ENCODE peak calls at places on chromosomes 3 and 15, in ten cellular contexts. G is esophagus squamous epithelium, F is breast epithelium, E is hepatocyte, S is stomach, T is GM23338, W is sigmoid colon, C is cardiac muscle cell, M is pancreas, H is AG04450. I is an unnamed sample.

GRCh38 chr3:139323146-139323545 is 20.7 kb upstream of the MRPS22 start:
- DNase-seq in G (no peak), T (no peak), H (no peak), F (no peak), E (no peak), C (no peak), S (no peak), W (no peak), M (no peak), I (no peak)

GRCh38 chr15:68292157-68292781 is 14.7 kb downstream of the FEM1B start:
- DNase-seq in G (no peak), S (no peak), C (no peak), F (no peak), T (no peak), E (no peak), M (no peak), W (no peak), H (no peak), I (no peak)

GRCh38 chr3:150149651-150150051 is 179.0 kb upstream of the PFN2 start:
- DNase-seq in T (no peak), H (peak), E (peak), F (no peak), M (no peak), S (no peak), W (no peak), C (peak), G (no peak), I (no peak)

GRCh38 chr3:65338571-65338970 is 650.8 kb upstream of the ADAMTS9 start:
- DNase-seq in W (no peak), E (no peak), S (no peak), F (no peak), C (no peak), M (no peak), H (no peak), G (no peak), T (no peak), I (no peak)

GRCh38 chr15:74394090-74394846 is 26.8 kb upstream of the CYP11A1 start:
- DNase-seq in C (no peak), M (no peak), F (no peak), W (no peak), T (no peak), S (no peak), H (no peak), E (no peak), G (no peak), I (no peak)

GRCh38 chr3:50624634-50625033 is 7.7 kb downstream of the MAPKAPK3 start:
- DNase-seq in W (no peak), S (no peak), E (no peak), T (peak), F (no peak), C (no peak), H (no peak), M (no peak), G (no peak), I (no peak)

GRCh38 chr3:41580274-41580959 is 381.1 kb downstream of the CTNNB1 start:
- DNase-seq in T (peak), C (no peak), W (no peak), S (no peak), H (no peak), E (no peak), M (no peak), F (no peak), G (no peak), I (no peak)

GRCh38 chr3:27025718-27026117 is 343.5 kb downstream of the NEK10 start:
- DNase-seq in C (no peak), S (no peak), H (no peak), F (no peak), M (no peak), T (peak), E (no peak), W (no peak), G (no peak), I (no peak)

GRCh38 chr15:63575312-63575711 is 21.9 kb upstream of the FBXL22 start:
- DNase-seq in F (no peak), T (no peak), G (no peak), E (no peak), M (no peak), C (no peak), W (no peak), S (no peak), H (no peak), I (no peak)

GRCh38 chr3:111729087-111729846 is 129.8 kb upstream of the PHLDB2 start:
- DNase-seq in H (no peak), G (no peak), C (peak), M (no peak), W (peak), T (no peak), E (no peak), F (no peak), S (peak), I (no peak)

GRCh38 chr3:156148946-156149348 is 28.6 kb downstream of the KCNAB1 start:
- DNase-seq in E (no peak), S (no peak), W (no peak), H (no peak), F (no peak), T (no peak), M (no peak), C (peak), G (no peak), I (no peak)

GRCh38 chr15:31352911-31353811 is 26.5 kb downstream of the KLF13 start:
- DNase-seq in F (no peak), E (peak), S (peak), W (peak), G (no peak), T (no peak), M (peak), H (peak), C (peak), I (peak)

GRCh38 chr3:88036221-88036620 is 22.6 kb downstream of the CGGBP1 start:
- DNase-seq in F (no peak), H (no peak), W (no peak), M (no peak), T (no peak), G (no peak), S (no peak), E (no peak), C (no peak), I (no peak)

GRCh38 chr3:174342206-174342605 is 516.9 kb upstream of the NAALADL2 start:
- DNase-seq in W (no peak), S (no peak), E (no peak), C (no peak), F (no peak), H (no peak), G (no peak), T (no peak), M (no peak), I (no peak)

GRCh38 chr3:37703633-37704032 is 158.0 kb upstream of the CTDSPL start:
- DNase-seq in M (no peak), T (no peak), C (peak), G (no peak), S (no peak), F (no peak), H (no peak), E (peak), W (no peak), I (no peak)

GRCh38 chr15:84818221-84819131 is 1.3 kb downstream of the ALPK3 start:
- DNase-seq in F (no peak), G (no peak), T (peak), C (peak), E (peak), S (no peak), W (no peak), M (no peak), H (no peak), I (peak)

GRCh38 chr15:99279290-99279689 is 28.0 kb downstream of the LRRC28 start:
- DNase-seq in F (no peak), C (no peak), H (no peak), M (no peak), T (no peak), W (no peak), E (no peak), G (no peak), S (no peak), I (no peak)

GRCh38 chr3:183341545-183342288 is 86.7 kb downstream of the MCF2L2 start:
- DNase-seq in W (no peak), S (no peak), M (no peak), E (no peak), C (no peak), T (no peak), H (no peak), F (no peak), G (no peak), I (no peak)

GRCh38 chr15:29089731-29090616 is 179.6 kb downstream of the NSMCE3 start:
- DNase-seq in G (no peak), H (peak), W (peak), E (no peak), F (no peak), T (peak), S (no peak), C (peak), M (no peak), I (no peak)

GRCh38 chr3:183230826-183231225 is 22.2 kb upstream of the B3GNT5 start:
- DNase-seq in F (no peak), E (no peak), C (no peak), M (no peak), S (no peak), T (no peak), G (no peak), H (no peak), W (no peak), I (no peak)

GRCh38 chr3:66822059-66823009 is 175.8 kb upstream of the KBTBD8 start:
- DNase-seq in F (peak), M (peak), T (peak), C (peak), E (peak), S (peak), W (peak), H (peak), G (no peak), I (no peak)

GRCh38 chr3:66825421-66825820 is 172.7 kb upstream of the KBTBD8 start:
- DNase-seq in C (no peak), E (no peak), W (no peak), G (no peak), H (no peak), S (no peak), M (no peak), F (no peak), T (no peak), I (no peak)

GRCh38 chr3:66824450-66824849 is 173.7 kb upstream of the KBTBD8 start:
- DNase-seq in S (no peak), T (no peak), G (no peak), E (no peak), H (no peak), F (no peak), M (no peak), C (no peak), W (no peak), I (no peak)

GRCh38 chr3:66823532-66823931 is 174.6 kb upstream of the KBTBD8 start:
- DNase-seq in G (no peak), S (peak), F (no peak), W (no peak), H (no peak), M (peak), T (no peak), C (no peak), E (no peak), I (no peak)

GRCh38 chr3:66823010-66823399 is 175.1 kb upstream of the KBTBD8 start:
- DNase-seq in E (no peak), W (no peak), T (no peak), F (no peak), S (no peak), M (no peak), C (peak), H (no peak), G (no peak), I (no peak)
- H3K27ac ChIP-seq in E (no peak), W (no peak), T (no peak), F (no peak), S (peak), M (peak), C (no peak), H (no peak), G (no peak), I (no peak)

DNA sequence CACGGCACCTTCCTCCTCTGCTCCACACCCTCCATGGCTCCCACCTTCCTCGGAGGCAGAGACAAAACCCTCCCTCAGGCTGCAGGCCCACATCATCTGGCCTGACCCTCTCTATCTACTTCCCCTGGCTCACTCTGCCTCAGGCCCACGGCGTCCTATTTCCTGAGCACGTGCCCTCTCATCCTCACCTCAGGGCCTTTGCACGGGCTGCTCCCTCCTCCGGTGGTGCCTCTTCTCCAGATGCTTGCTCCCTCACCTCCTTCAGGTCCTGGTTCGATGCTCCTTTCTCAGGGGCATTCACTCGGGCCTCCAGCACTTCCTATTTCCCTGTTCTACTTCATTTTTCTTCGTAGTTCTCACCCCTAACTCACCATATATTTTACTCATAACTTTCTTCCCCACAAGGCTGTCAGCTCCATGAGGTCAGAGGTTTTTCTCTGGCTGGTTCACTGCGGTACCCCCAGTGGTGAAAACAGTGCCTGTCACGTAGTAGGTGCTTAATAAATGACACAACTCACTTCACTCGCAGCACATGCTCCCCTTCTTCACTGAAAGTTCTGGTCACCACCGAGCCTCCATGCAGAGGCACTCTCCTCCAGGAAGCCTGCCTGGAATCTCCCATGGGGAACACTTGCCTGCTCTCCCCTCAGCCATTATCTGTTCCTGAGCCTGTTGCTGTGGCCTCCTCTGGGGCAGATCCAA is 130.7 kb downstream of the WNT7A start:
- DNase-seq in G (no peak), E (no peak), T (no peak), C (no peak), S (no peak), M (no peak), F (no peak), H (no peak), W (no peak), I (no peak)
- TF ChIP-seq CTCF in G (no peak), E (no peak), T (no peak), C (no peak), S (no peak), M (no peak), F (no peak), H (no peak), W (no peak), I (no peak)

GRCh38 chr15:26868029-26868685 is 1.3 kb downstream of the GABRA5 start:
- DNase-seq in T (peak), W (no peak), C (no peak), E (no peak), S (no peak), G (no peak), H (no peak), M (peak), F (no peak), I (no peak)
- H3K4me3 ChIP-seq in T (peak), W (no peak), C (peak), E (no peak), S (no peak), G (peak), H (peak), M (no peak), F (no peak), I (no peak)

DNA sequence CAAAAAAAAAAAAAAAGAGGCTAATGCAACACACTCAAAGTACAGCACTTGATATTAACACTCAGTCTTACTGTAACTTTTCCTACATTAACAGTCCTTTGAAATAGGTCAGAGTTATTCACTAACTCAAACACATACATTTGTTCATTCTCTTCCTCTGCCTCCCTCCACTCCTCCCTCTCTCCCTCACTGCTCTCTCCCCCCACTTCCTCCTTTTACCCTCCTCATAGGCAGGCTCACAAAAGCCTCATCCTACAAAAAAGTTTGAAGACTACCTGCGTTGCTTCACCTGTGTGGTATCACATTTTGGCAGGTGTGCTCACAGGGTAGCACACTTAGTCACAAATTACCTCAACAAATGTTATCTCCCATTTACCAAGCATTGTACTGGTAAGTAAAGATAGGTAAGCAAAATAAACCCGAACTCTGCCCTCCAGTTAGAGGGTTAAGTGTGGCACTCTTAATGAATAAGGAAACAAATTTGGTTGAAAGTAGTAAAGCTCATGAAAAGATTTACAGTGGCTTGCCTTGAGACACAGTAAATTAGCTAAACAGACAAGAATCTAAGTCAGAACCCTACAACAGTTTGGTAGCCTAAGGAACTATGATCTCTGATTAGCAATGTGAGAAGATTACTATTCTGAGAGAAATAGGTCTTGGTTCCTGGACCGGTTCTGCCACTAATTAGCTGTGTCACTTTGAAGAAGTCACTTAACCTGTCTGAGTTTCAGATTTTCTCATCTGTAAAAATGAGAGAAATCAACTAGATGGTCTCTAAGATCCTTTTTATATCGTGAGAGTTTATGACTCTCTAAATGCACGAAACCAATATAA is 151.0 kb upstream of the MLF1 start:
- DNase-seq in H (no peak), F (no peak), E (no peak), C (no peak), G (no peak), T (no peak), M (no peak), S (no peak), W (no peak), I (no peak)
- H3K27ac ChIP-seq in H (no peak), F (no peak), E (no peak), C (no peak), G (no peak), T (no peak), M (no peak), S (no peak), W (no peak), I (no peak)

DNA sequence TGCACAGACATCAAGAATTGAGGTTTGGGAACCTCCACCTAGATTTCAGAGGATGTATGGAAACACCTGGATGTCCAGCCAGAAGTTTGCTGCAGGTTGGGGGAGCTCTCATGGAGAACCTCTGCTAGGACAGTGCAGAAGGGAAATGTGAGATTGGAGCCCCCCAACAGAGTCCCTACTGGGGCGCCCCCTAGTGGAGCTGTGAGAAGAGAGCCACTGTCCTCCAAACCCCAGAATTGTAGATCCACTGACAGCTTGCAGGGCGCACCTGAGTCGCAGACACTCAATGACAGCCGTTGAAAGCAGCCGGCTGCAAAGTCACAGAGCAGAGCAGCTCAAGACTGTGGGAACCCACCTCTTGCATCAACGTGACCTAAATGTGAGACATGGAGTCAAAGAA is 34.6 kb upstream of the EPHA6 start:
- DNase-seq in F (no peak), G (no peak), W (no peak), H (no peak), C (no peak), M (no peak), T (peak), E (no peak), S (no peak), I (no peak)
- TF ChIP-seq CTCF in F (no peak), G (no peak), W (no peak), H (no peak), C (no peak), M (no peak), T (peak), E (no peak), S (no peak), I (no peak)

DNA sequence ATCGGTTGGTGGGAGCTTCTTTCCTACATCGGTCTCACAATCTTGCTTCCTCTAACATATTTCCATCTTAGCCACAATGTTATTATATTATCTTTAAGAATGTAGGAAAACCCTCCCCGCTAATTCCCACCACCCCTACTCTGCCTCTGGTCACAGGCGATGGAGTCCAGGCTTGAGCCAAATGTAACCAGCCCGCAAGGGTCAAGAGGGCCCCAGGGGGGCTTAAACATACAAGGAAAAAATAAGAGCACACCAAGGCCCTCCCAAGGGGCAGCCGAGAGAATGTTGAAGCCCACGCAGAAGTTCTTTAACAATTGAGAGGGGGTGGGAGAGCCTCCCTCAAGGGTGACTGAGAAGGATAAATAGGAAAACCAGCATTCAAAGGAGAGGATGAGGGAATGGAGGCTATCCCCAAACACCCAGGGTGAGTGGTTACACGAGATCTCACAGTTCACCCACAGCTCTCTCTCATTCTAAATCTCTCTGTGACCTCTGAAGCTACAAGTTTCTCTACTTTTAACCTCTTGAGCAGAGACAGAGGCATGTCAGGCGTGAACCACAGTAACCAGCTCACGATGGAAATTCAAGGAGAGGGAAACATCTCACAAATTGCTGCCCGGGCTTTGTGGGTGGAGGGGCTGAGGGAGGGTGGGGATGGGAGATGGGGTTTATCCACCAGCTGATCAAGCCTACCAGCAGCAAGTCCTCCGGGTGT is 31.4 kb upstream of the UACA start:
- DNase-seq in M (no peak), S (no peak), H (no peak), F (no peak), G (no peak), C (peak), E (no peak), W (no peak), T (no peak), I (no peak)
- H3K4me3 ChIP-seq in M (no peak), S (no peak), H (peak), F (no peak), G (no peak), C (no peak), E (no peak), W (no peak), T (no peak), I (peak)

GRCh38 chr3:193826126-193826795 is 233.3 kb downstream of the OPA1 start:
- DNase-seq in M (no peak), G (no peak), F (peak), E (peak), T (no peak), C (peak), S (peak), W (no peak), H (peak), I (peak)
- H3K27ac ChIP-seq in M (peak), G (peak), F (peak), E (peak), T (no peak), C (no peak), S (peak), W (no peak), H (no peak), I (no peak)

DNA sequence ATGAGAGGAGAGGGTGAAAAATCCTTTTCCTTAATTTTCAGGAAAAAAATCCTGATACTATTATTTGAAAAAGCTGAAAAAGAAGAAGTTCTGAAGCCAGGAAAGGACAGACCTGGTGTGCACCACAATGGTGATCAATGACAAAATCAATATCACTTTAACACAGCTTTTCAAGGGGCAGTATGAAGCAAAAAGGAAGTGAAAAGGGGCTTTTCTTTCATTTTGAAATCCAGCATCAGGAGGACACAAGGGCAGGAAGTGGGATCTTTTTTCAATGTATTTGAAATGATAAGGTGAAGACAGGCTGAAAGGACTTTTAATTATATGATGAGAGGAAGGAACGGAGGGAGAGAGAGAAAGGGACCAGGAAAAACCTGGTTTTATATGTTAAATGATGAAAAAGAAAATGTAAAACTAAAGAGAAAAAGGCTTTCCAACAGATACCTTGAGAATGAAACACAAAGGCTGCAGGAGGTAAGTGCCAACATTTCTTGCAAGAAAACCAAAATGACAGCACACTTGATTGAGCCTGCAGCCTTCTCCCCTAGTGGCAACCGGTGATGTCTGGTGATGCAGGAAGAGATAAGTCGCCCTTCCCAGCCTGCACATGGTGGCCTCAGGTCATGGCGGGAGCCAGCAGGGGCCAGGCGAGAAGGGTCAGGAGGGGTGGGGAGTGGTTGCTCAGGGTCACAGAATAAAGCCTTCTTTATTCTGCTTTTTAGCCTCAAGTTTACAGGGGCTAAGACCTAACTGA is 236.7 kb upstream of the WNT5A start:
- DNase-seq in E (no peak), W (no peak), T (peak), C (no peak), M (no peak), H (no peak), G (no peak), F (no peak), S (no peak), I (no peak)
- TF ChIP-seq CTCF in E (no peak), W (no peak), T (no peak), C (no peak), M (no peak), H (no peak), G (no peak), F (no peak), S (no peak), I (no peak)